ENCODE peak calls at places on chromosome 2, in eight cellular contexts. One of them, this sample, is unnamed.

GRCh38 chr2:236935656-236936445 is 149.8 kb upstream of the COPS8 start:
- DNase-seq in glutamatergic neuron: no peak
- DNase-seq in fibroblast of the aortic adventitia: no peak
- DNase-seq in nephron progenitor cell: no peak
- DNase-seq in PC-3: no peak
- DNase-seq in naive thymus-derived CD8-positive, alpha-beta T cell: no peak
- DNase-seq in HT1080: no peak
- DNase-seq in activated CD8-positive, alpha-beta memory T cell treated with anti-CD3 and anti-CD28 coated beads, Interleukin-2, amount 50 U/mL, for 4 hours: no peak
- DNase-seq in this sample: no peak

GRCh38 chr2:101790416-101790815 is 92.9 kb downstream of the MAP4K4 start:
- DNase-seq in naive thymus-derived CD8-positive, alpha-beta T cell: no peak
- DNase-seq in activated CD8-positive, alpha-beta memory T cell treated with anti-CD3 and anti-CD28 coated beads, Interleukin-2, amount 50 U/mL, for 4 hours: no peak
- DNase-seq in glutamatergic neuron: no peak
- DNase-seq in fibroblast of the aortic adventitia: peak
- DNase-seq in HT1080: no peak
- DNase-seq in PC-3: no peak
- DNase-seq in nephron progenitor cell: no peak
- DNase-seq in this sample: no peak

GRCh38 chr2:150479075-150479915 is 8.2 kb downstream of the RND3 start:
- DNase-seq in PC-3: peak
- DNase-seq in naive thymus-derived CD8-positive, alpha-beta T cell: no peak
- DNase-seq in activated CD8-positive, alpha-beta memory T cell treated with anti-CD3 and anti-CD28 coated beads, Interleukin-2, amount 50 U/mL, for 4 hours: no peak
- DNase-seq in glutamatergic neuron: no peak
- DNase-seq in fibroblast of the aortic adventitia: peak
- DNase-seq in nephron progenitor cell: no peak
- DNase-seq in HT1080: peak
- DNase-seq in this sample: no peak

GRCh38 chr2:96685592-96686459 is 43.3 kb downstream of the FER1L5 start:
- DNase-seq in fibroblast of the aortic adventitia: peak
- DNase-seq in nephron progenitor cell: no peak
- DNase-seq in glutamatergic neuron: no peak
- DNase-seq in naive thymus-derived CD8-positive, alpha-beta T cell: no peak
- DNase-seq in HT1080: no peak
- DNase-seq in PC-3: no peak
- DNase-seq in activated CD8-positive, alpha-beta memory T cell treated with anti-CD3 and anti-CD28 coated beads, Interleukin-2, amount 50 U/mL, for 4 hours: no peak
- DNase-seq in this sample: no peak

GRCh38 chr2:38935568-38936172 is 46.0 kb downstream of the ARHGEF33 start:
- DNase-seq in HT1080: peak
- DNase-seq in naive thymus-derived CD8-positive, alpha-beta T cell: no peak
- DNase-seq in nephron progenitor cell: no peak
- DNase-seq in PC-3: peak
- DNase-seq in fibroblast of the aortic adventitia: peak
- DNase-seq in glutamatergic neuron: no peak
- DNase-seq in activated CD8-positive, alpha-beta memory T cell treated with anti-CD3 and anti-CD28 coated beads, Interleukin-2, amount 50 U/mL, for 4 hours: no peak
- DNase-seq in this sample: no peak

GRCh38 chr2:105397959-105398521 is 811 bp downstream of the FHL2 start:
- DNase-seq in fibroblast of the aortic adventitia: peak
- DNase-seq in nephron progenitor cell: no peak
- DNase-seq in HT1080: peak
- DNase-seq in activated CD8-positive, alpha-beta memory T cell treated with anti-CD3 and anti-CD28 coated beads, Interleukin-2, amount 50 U/mL, for 4 hours: no peak
- DNase-seq in PC-3: no peak
- DNase-seq in glutamatergic neuron: no peak
- DNase-seq in naive thymus-derived CD8-positive, alpha-beta T cell: no peak
- DNase-seq in this sample: no peak

GRCh38 chr2:10829304-10829703 is 16.7 kb upstream of the PDIA6 start:
- DNase-seq in fibroblast of the aortic adventitia: no peak
- DNase-seq in nephron progenitor cell: no peak
- DNase-seq in glutamatergic neuron: no peak
- DNase-seq in HT1080: no peak
- DNase-seq in naive thymus-derived CD8-positive, alpha-beta T cell: no peak
- DNase-seq in activated CD8-positive, alpha-beta memory T cell treated with anti-CD3 and anti-CD28 coated beads, Interleukin-2, amount 50 U/mL, for 4 hours: no peak
- DNase-seq in PC-3: no peak
- DNase-seq in this sample: no peak

GRCh38 chr2:19124135-19124534 is 234.3 kb downstream of the OSR1 start:
- DNase-seq in PC-3: peak
- DNase-seq in naive thymus-derived CD8-positive, alpha-beta T cell: no peak
- DNase-seq in fibroblast of the aortic adventitia: peak
- DNase-seq in glutamatergic neuron: no peak
- DNase-seq in activated CD8-positive, alpha-beta memory T cell treated with anti-CD3 and anti-CD28 coated beads, Interleukin-2, amount 50 U/mL, for 4 hours: no peak
- DNase-seq in HT1080: peak
- DNase-seq in nephron progenitor cell: no peak
- DNase-seq in this sample: no peak

GRCh38 chr2:232419245-232420072 is 12.8 kb downstream of the ALPG start:
- DNase-seq in activated CD8-positive, alpha-beta memory T cell treated with anti-CD3 and anti-CD28 coated beads, Interleukin-2, amount 50 U/mL, for 4 hours: no peak
- DNase-seq in fibroblast of the aortic adventitia: no peak
- DNase-seq in naive thymus-derived CD8-positive, alpha-beta T cell: no peak
- DNase-seq in PC-3: no peak
- DNase-seq in glutamatergic neuron: no peak
- DNase-seq in nephron progenitor cell: peak
- DNase-seq in HT1080: no peak
- DNase-seq in this sample: no peak

This sample was measured in effector CD8-positive, alpha-beta T cell.